ENCODE peak calls at places on chromosomes 11 and 22, in six cellular contexts. C is neuronal stem cell, F is trophoblast cell, H is PC-3, L is GM23248, I is IMR-90. B is an unnamed sample.

GRCh38 chr11:124793466-124794278 is 6.5 kb downstream of the MSANTD2 start:
- DNase-seq in F (peak; percentile 51), C (peak; percentile 45), H (peak; percentile 82), L (peak; percentile 70), I (peak; percentile 40), B (peak; percentile 4)

GRCh38 chr22:35638408-35638807 is 9.8 kb upstream of the APOL6 start:
- DNase-seq in I (peak; percentile 90), H (no peak), F (peak; percentile 89), C (no peak), L (peak; percentile 92), B (no peak)

GRCh38 chr11:112785717-112786116 is 175.5 kb upstream of the NCAM1 start:
- DNase-seq in F (no peak), L (peak; percentile 82), I (peak; percentile 11), H (no peak), C (no peak), B (no peak)

GRCh38 chr11:93054279-93054678 is 84.8 kb downstream of the MTNR1B start:
- DNase-seq in I (peak; percentile 40), L (peak; percentile 51), C (no peak), H (peak; percentile 32), F (no peak), B (no peak)

GRCh38 chr11:45097721-45098493 is 48.5 kb upstream of the PRDM11 start:
- DNase-seq in C (peak; percentile 89), I (peak; percentile 56), F (no peak), L (peak; percentile 62), H (peak; percentile 49), B (peak; percentile 88)

GRCh38 chr11:48043111-48043997 is 63.0 kb downstream of the PTPRJ start:
- DNase-seq in C (no peak), F (no peak), L (no peak), H (no peak), I (no peak), B (no peak)

GRCh38 chr22:23431337-23432072 is 148.6 kb downstream of the IGLL1 start:
- DNase-seq in H (peak; percentile 2), F (no peak), C (no peak), I (no peak), L (no peak), B (no peak)

GRCh38 chr11:2482745-2483144 is 37.9 kb downstream of the KCNQ1 start:
- DNase-seq in C (no peak), I (no peak), L (no peak), F (no peak), H (no peak), B (no peak)

GRCh38 chr11:43833657-43834073 is 47.0 kb upstream of the ALKBH3 start:
- DNase-seq in L (peak; percentile 20), I (peak; percentile 90), C (no peak), H (peak; percentile 15), F (peak; percentile 78), B (no peak)

GRCh38 chr11:45173064-45173463 is 26.6 kb downstream of the PRDM11 start:
- DNase-seq in H (peak; percentile 9), L (no peak), I (no peak), C (no peak), F (no peak), B (no peak)

GRCh38 chr11:126277780-126278179 is 5.1 kb upstream of the TIRAP start:
- DNase-seq in C (no peak), L (no peak), I (no peak), H (no peak), F (no peak), B (no peak)

GRCh38 chr22:38754247-38755154 is 1.3 kb downstream of the SUN2 start:
- DNase-seq in L (peak; percentile 67), H (peak; percentile 67), I (peak; percentile 43), F (peak; percentile 70), C (no peak), B (no peak)

GRCh38 chr11:19365743-19366410 is 125.1 kb upstream of the E2F8 start:
- DNase-seq in I (no peak), F (no peak), L (peak; percentile 24), C (peak; percentile 40), H (peak; percentile 68), B (no peak)

GRCh38 chr22:49483946-49484345 is 343.7 kb downstream of the BRD1 start:
- DNase-seq in I (no peak), H (no peak), F (no peak), L (no peak), C (no peak), B (no peak)

GRCh38 chr11:15667127-15667725 is 552.5 kb downstream of the INSC start:
- DNase-seq in F (no peak), C (no peak), L (no peak), H (peak; percentile 4), I (peak; percentile 70), B (no peak)

GRCh38 chr11:2146051-2146450 is 6.9 kb upstream of the IGF2 start:
- DNase-seq in C (no peak), L (no peak), H (no peak), I (no peak), F (no peak), B (no peak)

GRCh38 chr11:32312206-32312817 is 123.0 kb downstream of the WT1 start:
- DNase-seq in H (peak; percentile 77), F (no peak), I (peak; percentile 37), L (peak; percentile 49), C (no peak), B (no peak)

GRCh38 chr22:49659281-49659923 is 168.3 kb downstream of the BRD1 start:
- DNase-seq in C (no peak), F (no peak), H (no peak), L (no peak), I (no peak), B (no peak)

GRCh38 chr11:71450507-71450906 is 2.3 kb upstream of the DHCR7 start:
- DNase-seq in I (no peak), C (no peak), F (no peak), H (no peak), L (no peak), B (no peak)

GRCh38 chr11:71451596-71452353 is 1.2 kb upstream of the NADSYN1 start:
- DNase-seq in L (no peak), H (peak; percentile 44), I (no peak), F (no peak), C (no peak), B (no peak)

GRCh38 chr11:71448257-71449161 is at the start of gene DHCR7:
- DNase-seq in F (peak; percentile 92), H (peak; percentile 99), L (peak; percentile 96), C (peak; percentile 95), I (peak; percentile 93), B (peak; percentile 73)

GRCh38 chr11:71447791-71448256 is 369 bp downstream of the DHCR7 start:
- DNase-seq in C (peak; percentile 48), F (no peak), L (peak; percentile 53), H (no peak), I (no peak), B (no peak)

GRCh38 chr11:71449596-71449995 is 1.4 kb upstream of the DHCR7 start:
- DNase-seq in H (no peak), L (no peak), F (no peak), C (no peak), I (no peak), B (no peak)
- H3K4me3 ChIP-seq in H (peak overlapping the region; percentile 92), L (no peak overlapping the region), F (no peak overlapping the region), C (peak overlapping the region; percentile 92), I (peak overlapping the region; percentile 87), B (peak overlapping the region; percentile 98)

GRCh38 chr22:41314821-41315220 is 13.5 kb downstream of the ZC3H7B start:
- DNase-seq in F (peak; percentile 27), C (no peak), L (no peak), H (no peak), I (no peak), B (no peak)
- H2AFZ ChIP-seq in F (no peak overlapping the region), C (no peak overlapping the region), L (no peak overlapping the region), H (no peak overlapping the region), I (no peak overlapping the region), B (no peak overlapping the region)

DNA sequence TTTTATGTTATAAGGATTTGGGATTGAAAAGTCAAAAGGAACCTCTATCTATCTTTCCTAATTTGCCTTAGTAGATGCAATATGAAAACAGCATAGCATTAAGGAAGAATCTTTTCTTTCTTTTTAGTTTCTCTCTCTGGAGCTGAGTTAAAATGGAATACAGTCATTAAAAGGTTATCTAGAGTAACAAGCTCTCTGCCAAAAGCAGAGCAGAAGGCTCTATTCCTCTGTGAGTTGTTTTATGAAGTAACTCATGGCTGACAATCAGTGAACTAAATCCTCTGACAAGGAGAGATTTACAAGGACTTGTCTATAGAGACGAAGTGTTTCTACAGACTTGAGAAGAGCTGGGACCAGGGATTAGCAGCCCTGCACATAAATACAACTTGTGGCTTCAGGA is 192.4 kb upstream of the RAG2 start:
- DNase-seq in C (no peak), H (no peak), I (no peak), F (no peak), L (no peak), B (no peak)
- H3K4me3 ChIP-seq in C (no peak overlapping the region), H (no peak overlapping the region), I (no peak overlapping the region), F (no peak overlapping the region), L (no peak overlapping the region), B (no peak overlapping the region)

DNA sequence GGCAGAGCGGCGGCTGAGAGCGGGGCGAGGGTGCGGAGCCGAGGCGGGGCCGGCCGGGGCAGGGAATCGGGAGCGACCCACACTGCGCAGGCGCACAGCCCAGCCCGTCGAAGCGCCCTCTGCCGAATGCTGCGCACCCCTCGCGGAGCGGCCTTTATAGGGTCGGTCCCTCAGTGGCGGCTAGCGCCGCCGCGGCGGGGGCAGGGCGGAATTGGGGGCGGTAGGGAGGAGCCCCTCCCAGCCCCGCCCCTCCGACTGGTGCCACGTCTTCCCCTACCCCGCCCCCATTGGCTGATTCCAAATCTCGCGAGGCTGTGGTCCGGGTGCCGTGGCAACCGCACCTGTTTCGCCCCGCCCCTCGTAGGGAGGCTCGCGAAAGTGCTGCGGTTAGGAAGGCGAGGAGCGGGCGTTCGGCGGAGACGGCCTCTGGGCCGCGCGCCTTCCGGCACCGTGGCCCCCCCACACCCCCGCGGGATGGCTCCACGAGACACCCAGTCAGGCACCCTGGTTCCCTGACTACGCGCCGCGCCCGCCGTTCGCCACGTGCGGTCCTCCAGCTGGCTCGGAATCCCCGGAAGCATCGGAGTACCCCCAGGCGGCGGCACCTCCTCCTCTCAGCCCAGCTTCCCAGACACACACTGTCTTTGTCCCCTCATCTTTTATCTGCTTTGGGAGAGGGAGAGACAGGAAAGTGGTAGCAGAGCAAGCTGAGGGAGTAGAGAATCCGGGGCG is at the start of gene EHD1:
- DNase-seq in C (peak; percentile 99), I (peak; percentile 96), H (peak; percentile 100), L (peak; percentile 99), F (peak; percentile 98), B (no peak)
- H2AFZ ChIP-seq in C (peak within 1 kb of the TSS; percentile 95), I (peak within 1 kb of the TSS; percentile 93), H (peak within 1 kb of the TSS; percentile 68), L (peak within 1 kb of the TSS; percentile 91), F (peak within 1 kb of the TSS; percentile 76), B (peak within 1 kb of the TSS; percentile 81)

B was measured in keratinocyte.